ENCODE peak calls at places on chromosome 10, in six cellular contexts. One of them, this sample, is unnamed.

GRCh38 chr10:70565556-70566514 is 36.7 kb downstream of the PRF1 start:
- DNase-seq in prostate gland: no peak
- DNase-seq in HCT116: no peak
- DNase-seq in lower leg skin: no peak
- DNase-seq in A549: no peak
- DNase-seq in cardiac fibroblast: no peak
- DNase-seq in this sample: no peak

GRCh38 chr10:119041332-119041731 is 11.8 kb downstream of the NANOS1 start:
- DNase-seq in cardiac fibroblast: no peak
- DNase-seq in lower leg skin: no peak
- DNase-seq in HCT116: no peak
- DNase-seq in A549: no peak
- DNase-seq in prostate gland: no peak
- DNase-seq in this sample: no peak

GRCh38 chr10:76942556-76943416 is 694.8 kb downstream of the KCNMA1 start:
- DNase-seq in HCT116: no peak
- DNase-seq in cardiac fibroblast: peak; percentile 43
- DNase-seq in lower leg skin: no peak
- DNase-seq in A549: no peak
- DNase-seq in prostate gland: no peak
- DNase-seq in this sample: peak; percentile 4

GRCh38 chr10:97508342-97508741 is 9.6 kb downstream of the UBTD1 start:
- DNase-seq in cardiac fibroblast: peak; percentile 74
- DNase-seq in prostate gland: no peak
- DNase-seq in A549: no peak
- DNase-seq in HCT116: no peak
- DNase-seq in lower leg skin: no peak
- DNase-seq in this sample: peak; percentile 62

GRCh38 chr10:114856544-114857287 is 35.1 kb downstream of the FHIP2A start:
- DNase-seq in A549: no peak
- DNase-seq in prostate gland: no peak
- DNase-seq in lower leg skin: no peak
- DNase-seq in cardiac fibroblast: peak; percentile 95
- DNase-seq in HCT116: no peak
- DNase-seq in this sample: peak; percentile 93

GRCh38 chr10:80191589-80192270 is 13.6 kb downstream of the ANXA11 start:
- DNase-seq in HCT116: no peak
- DNase-seq in cardiac fibroblast: no peak
- DNase-seq in lower leg skin: no peak
- DNase-seq in prostate gland: no peak
- DNase-seq in A549: no peak
- DNase-seq in this sample: no peak

GRCh38 chr10:16986406-16987128 is 143.0 kb downstream of the CUBN start:
- DNase-seq in HCT116: no peak
- DNase-seq in lower leg skin: no peak
- DNase-seq in cardiac fibroblast: peak; percentile 88
- DNase-seq in prostate gland: peak; percentile 51
- DNase-seq in A549: no peak
- DNase-seq in this sample: peak; percentile 73

GRCh38 chr10:69087600-69088470 is at the start of gene SRGN:
- DNase-seq in lower leg skin: peak; percentile 90
- DNase-seq in prostate gland: peak; percentile 58
- DNase-seq in HCT116: no peak
- DNase-seq in cardiac fibroblast: peak; percentile 98
- DNase-seq in A549: peak; percentile 46
- DNase-seq in this sample: peak; percentile 98

GRCh38 chr10:43151371-43151770 is 13.1 kb downstream of the CSGALNACT2 start:
- DNase-seq in A549: no peak
- DNase-seq in prostate gland: no peak
- DNase-seq in HCT116: no peak
- DNase-seq in cardiac fibroblast: no peak
- DNase-seq in lower leg skin: no peak
- DNase-seq in this sample: no peak

GRCh38 chr10:24851595-24851994 is 100.8 kb downstream of the PRTFDC1 start:
- DNase-seq in lower leg skin: no peak
- DNase-seq in A549: no peak
- DNase-seq in cardiac fibroblast: peak; percentile 72
- DNase-seq in prostate gland: no peak
- DNase-seq in HCT116: no peak
- DNase-seq in this sample: peak; percentile 89

GRCh38 chr10:43701295-43701694 is 52.6 kb upstream of the ZNF32 start:
- DNase-seq in lower leg skin: no peak
- DNase-seq in prostate gland: no peak
- DNase-seq in A549: no peak
- DNase-seq in HCT116: no peak
- DNase-seq in cardiac fibroblast: no peak
- DNase-seq in this sample: no peak

GRCh38 chr10:91919651-91920050 is 3.9 kb upstream of the BTAF1 start:
- DNase-seq in A549: no peak
- DNase-seq in HCT116: no peak
- DNase-seq in lower leg skin: no peak
- DNase-seq in prostate gland: no peak
- DNase-seq in cardiac fibroblast: no peak
- DNase-seq in this sample: no peak

GRCh38 chr10:21173964-21174669 is 277.0 kb upstream of the NEBL start:
- DNase-seq in prostate gland: peak; percentile 78
- DNase-seq in lower leg skin: peak; percentile 85
- DNase-seq in HCT116: peak; percentile 63
- DNase-seq in cardiac fibroblast: peak; percentile 20
- DNase-seq in A549: peak; percentile 66
- DNase-seq in this sample: peak; percentile 23

GRCh38 chr10:128158024-128158795 is 32.0 kb upstream of the MKI67 start:
- DNase-seq in A549: no peak
- DNase-seq in lower leg skin: no peak
- DNase-seq in HCT116: no peak
- DNase-seq in prostate gland: no peak
- DNase-seq in cardiac fibroblast: no peak
- DNase-seq in this sample: no peak
- H3K4me3 ChIP-seq in A549: no peak overlapping the region
- H3K4me3 ChIP-seq in lower leg skin: no peak overlapping the region
- H3K4me3 ChIP-seq in HCT116: no peak overlapping the region
- H3K4me3 ChIP-seq in prostate gland: no peak overlapping the region
- H3K4me3 ChIP-seq in cardiac fibroblast: no peak overlapping the region
- H3K4me3 ChIP-seq in this sample: no peak overlapping the region

GRCh38 chr10:87505366-87506113 is 847 bp downstream of the MINPP1 start:
- DNase-seq in HCT116: peak; percentile 10
- DNase-seq in A549: peak; percentile 65
- DNase-seq in lower leg skin: no peak
- DNase-seq in cardiac fibroblast: peak; percentile 56
- DNase-seq in prostate gland: peak; percentile 33
- DNase-seq in this sample: peak; percentile 62
- TF ChIP-seq CTCF in HCT116: peak; percentile 57
- TF ChIP-seq CTCF in A549: peak; percentile 65
- TF ChIP-seq CTCF in lower leg skin: no peak
- TF ChIP-seq CTCF in cardiac fibroblast: peak; percentile 69
- TF ChIP-seq CTCF in prostate gland: peak; percentile 58
- TF ChIP-seq CTCF in this sample: peak; percentile 73

DNA sequence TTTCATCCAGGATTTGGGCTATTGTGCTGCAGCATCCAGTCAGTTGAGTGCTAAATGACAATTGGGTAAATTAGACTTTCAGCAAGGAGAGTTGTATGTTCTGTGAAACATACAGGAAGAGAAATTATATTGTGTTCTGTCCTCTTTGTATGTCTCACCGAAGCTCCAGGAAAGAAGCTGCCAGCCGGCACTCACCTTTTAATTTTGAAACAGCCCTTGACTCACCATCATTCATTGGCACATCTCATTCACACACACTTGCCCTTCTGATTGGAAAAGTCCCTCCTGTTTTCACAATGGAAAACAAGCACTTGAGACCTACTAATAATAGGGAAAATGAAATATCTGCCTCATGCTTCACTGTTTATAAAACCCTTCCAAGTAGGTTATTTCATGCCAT is 495.6 kb downstream of the RPS24 start:
- DNase-seq in prostate gland: no peak
- DNase-seq in A549: no peak
- DNase-seq in HCT116: no peak
- DNase-seq in lower leg skin: no peak
- DNase-seq in cardiac fibroblast: no peak
- DNase-seq in this sample: no peak
- H3K4me3 ChIP-seq in prostate gland: no peak overlapping the region
- H3K4me3 ChIP-seq in A549: no peak overlapping the region
- H3K4me3 ChIP-seq in HCT116: no peak overlapping the region
- H3K4me3 ChIP-seq in lower leg skin: no peak overlapping the region
- H3K4me3 ChIP-seq in cardiac fibroblast: no peak overlapping the region
- H3K4me3 ChIP-seq in this sample: no peak overlapping the region

GRCh38 chr10:50604823-50605222 is 18.9 kb downstream of the SGMS1 start:
- DNase-seq in HCT116: no peak
- DNase-seq in A549: no peak
- DNase-seq in cardiac fibroblast: peak; percentile 46
- DNase-seq in lower leg skin: no peak
- DNase-seq in prostate gland: no peak
- DNase-seq in this sample: peak; percentile 38

GRCh38 chr10:50603151-50603850 is 20.5 kb downstream of the SGMS1 start:
- DNase-seq in A549: no peak
- DNase-seq in cardiac fibroblast: no peak
- DNase-seq in lower leg skin: no peak
- DNase-seq in HCT116: no peak
- DNase-seq in prostate gland: no peak
- DNase-seq in this sample: no peak

GRCh38 chr10:50607526-50607925 is 16.2 kb downstream of the SGMS1 start:
- DNase-seq in HCT116: no peak
- DNase-seq in prostate gland: no peak
- DNase-seq in A549: no peak
- DNase-seq in cardiac fibroblast: no peak
- DNase-seq in lower leg skin: no peak
- DNase-seq in this sample: peak; percentile 37

GRCh38 chr10:50604049-50604640 is 19.6 kb downstream of the SGMS1 start:
- DNase-seq in A549: no peak
- DNase-seq in HCT116: no peak
- DNase-seq in prostate gland: no peak
- DNase-seq in lower leg skin: no peak
- DNase-seq in cardiac fibroblast: no peak
- DNase-seq in this sample: no peak

DNA sequence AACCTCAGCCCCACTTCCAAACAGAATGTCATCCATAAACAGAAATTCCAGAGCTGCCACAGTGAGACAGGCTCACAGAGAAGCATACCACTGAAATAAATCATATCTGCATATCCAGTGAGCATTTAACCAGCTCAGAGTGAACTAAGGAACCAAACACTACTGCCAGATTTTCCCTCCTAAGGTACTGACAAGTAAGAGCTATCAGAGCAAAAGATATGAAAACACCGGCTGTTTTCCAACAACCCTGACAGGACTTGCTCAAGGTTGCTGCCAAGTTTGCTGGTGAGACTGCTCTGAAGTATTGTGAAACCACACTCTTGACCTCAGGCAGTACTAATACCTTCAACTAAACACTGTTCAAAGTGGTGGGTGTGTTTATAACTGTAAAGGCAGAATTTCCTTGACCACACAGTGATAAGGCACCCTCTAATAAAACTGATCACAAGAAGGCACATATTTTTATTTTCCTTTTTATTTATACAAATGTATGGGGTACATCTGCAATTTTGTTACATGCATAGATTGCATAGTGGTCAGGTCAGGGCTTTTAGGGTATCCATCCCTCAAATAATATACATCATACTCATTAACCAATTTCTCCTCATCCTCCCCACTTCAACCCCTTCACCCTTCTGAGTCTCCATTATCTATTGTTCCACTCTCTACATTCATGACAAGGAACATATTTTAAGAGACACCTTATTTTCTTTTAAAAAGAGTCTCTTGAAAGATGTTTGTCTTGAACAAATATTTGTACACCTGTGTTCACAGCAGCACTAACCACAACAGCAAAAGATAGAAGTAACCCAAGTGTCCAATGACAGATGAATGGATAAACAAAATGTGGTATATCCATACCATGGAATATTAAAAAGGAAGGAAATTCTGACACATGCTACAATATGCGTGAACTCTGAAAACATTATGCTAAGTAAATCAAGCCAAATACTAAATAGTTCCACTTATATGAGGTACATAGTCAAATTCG is 18.2 kb downstream of the SGMS1 start:
- DNase-seq in A549: peak; percentile 24
- DNase-seq in prostate gland: peak; percentile 90
- DNase-seq in lower leg skin: no peak
- DNase-seq in HCT116: no peak
- DNase-seq in cardiac fibroblast: peak; percentile 93
- DNase-seq in this sample: peak; percentile 98
- TF ChIP-seq CTCF in A549: no peak
- TF ChIP-seq CTCF in prostate gland: no peak
- TF ChIP-seq CTCF in lower leg skin: no peak
- TF ChIP-seq CTCF in HCT116: no peak
- TF ChIP-seq CTCF in cardiac fibroblast: no peak
- TF ChIP-seq CTCF in this sample: no peak

GRCh38 chr10:62545155-62545554 is 171.0 kb downstream of the ZNF365 start:
- DNase-seq in cardiac fibroblast: no peak
- DNase-seq in A549: no peak
- DNase-seq in prostate gland: no peak
- DNase-seq in lower leg skin: no peak
- DNase-seq in HCT116: no peak
- DNase-seq in this sample: no peak
- H3K4me3 ChIP-seq in cardiac fibroblast: no peak overlapping the region
- H3K4me3 ChIP-seq in A549: no peak overlapping the region
- H3K4me3 ChIP-seq in prostate gland: no peak overlapping the region
- H3K4me3 ChIP-seq in lower leg skin: no peak overlapping the region
- H3K4me3 ChIP-seq in HCT116: no peak overlapping the region
- H3K4me3 ChIP-seq in this sample: no peak overlapping the region

This sample was measured in choroid plexus epithelial cell.